ENCODE peak calls at places on chromosomes 3 and 15, in eight cellular contexts. One of them, this sample, is unnamed.

GRCh38 chr3:12221663-12222062 is 63.0 kb upstream of the TIMP4 start:
- DNase-seq in heart right ventricle: no peak
- DNase-seq in cardiac muscle cell: no peak
- DNase-seq in heart left ventricle: no peak
- DNase-seq in IMR-90: no peak
- DNase-seq in right lobe of liver: no peak
- DNase-seq in PC-3: peak
- DNase-seq in CD8-positive, alpha-beta T cell: no peak
- DNase-seq in this sample: no peak

GRCh38 chr3:62332771-62333381 is 40.5 kb downstream of the FEZF2 start:
- DNase-seq in heart left ventricle: no peak
- DNase-seq in CD8-positive, alpha-beta T cell: no peak
- DNase-seq in IMR-90: peak
- DNase-seq in cardiac muscle cell: peak
- DNase-seq in heart right ventricle: no peak
- DNase-seq in right lobe of liver: no peak
- DNase-seq in PC-3: peak
- DNase-seq in this sample: no peak

GRCh38 chr15:64808785-64809453 is 16.5 kb downstream of the PIF1 start:
- DNase-seq in PC-3: no peak
- DNase-seq in CD8-positive, alpha-beta T cell: no peak
- DNase-seq in heart right ventricle: no peak
- DNase-seq in right lobe of liver: no peak
- DNase-seq in heart left ventricle: no peak
- DNase-seq in IMR-90: no peak
- DNase-seq in cardiac muscle cell: no peak
- DNase-seq in this sample: no peak

GRCh38 chr15:29008846-29009245 is 123.1 kb downstream of the APBA2 start:
- DNase-seq in PC-3: no peak
- DNase-seq in right lobe of liver: no peak
- DNase-seq in heart right ventricle: no peak
- DNase-seq in cardiac muscle cell: no peak
- DNase-seq in CD8-positive, alpha-beta T cell: no peak
- DNase-seq in heart left ventricle: no peak
- DNase-seq in IMR-90: peak
- DNase-seq in this sample: no peak

GRCh38 chr3:58005662-58006061 is 2.6 kb upstream of the FLNB start:
- DNase-seq in cardiac muscle cell: peak
- DNase-seq in PC-3: peak
- DNase-seq in heart left ventricle: no peak
- DNase-seq in IMR-90: peak
- DNase-seq in CD8-positive, alpha-beta T cell: no peak
- DNase-seq in right lobe of liver: no peak
- DNase-seq in heart right ventricle: no peak
- DNase-seq in this sample: peak

GRCh38 chr3:21170964-21171363 is 580.0 kb downstream of the ZNF385D start:
- DNase-seq in IMR-90: no peak
- DNase-seq in heart left ventricle: no peak
- DNase-seq in PC-3: peak
- DNase-seq in heart right ventricle: no peak
- DNase-seq in CD8-positive, alpha-beta T cell: no peak
- DNase-seq in right lobe of liver: no peak
- DNase-seq in cardiac muscle cell: peak
- DNase-seq in this sample: no peak

GRCh38 chr3:115580566-115580965 is 42.7 kb upstream of the GAP43 start:
- DNase-seq in CD8-positive, alpha-beta T cell: no peak
- DNase-seq in heart right ventricle: no peak
- DNase-seq in PC-3: no peak
- DNase-seq in right lobe of liver: no peak
- DNase-seq in heart left ventricle: no peak
- DNase-seq in IMR-90: no peak
- DNase-seq in cardiac muscle cell: no peak
- DNase-seq in this sample: no peak

GRCh38 chr3:129549805-129550204 is 6.8 kb downstream of the H1-8 start:
- DNase-seq in heart right ventricle: no peak
- DNase-seq in IMR-90: no peak
- DNase-seq in right lobe of liver: no peak
- DNase-seq in PC-3: no peak
- DNase-seq in heart left ventricle: no peak
- DNase-seq in cardiac muscle cell: no peak
- DNase-seq in CD8-positive, alpha-beta T cell: no peak
- DNase-seq in this sample: no peak

GRCh38 chr15:81284256-81285031 is 39.5 kb downstream of the STARD5 start:
- DNase-seq in cardiac muscle cell: no peak
- DNase-seq in right lobe of liver: no peak
- DNase-seq in heart right ventricle: no peak
- DNase-seq in heart left ventricle: no peak
- DNase-seq in IMR-90: no peak
- DNase-seq in PC-3: no peak
- DNase-seq in CD8-positive, alpha-beta T cell: no peak
- DNase-seq in this sample: no peak

GRCh38 chr3:112437146-112438022 is 61.9 kb downstream of the BTLA start:
- DNase-seq in CD8-positive, alpha-beta T cell: no peak
- DNase-seq in cardiac muscle cell: peak
- DNase-seq in right lobe of liver: no peak
- DNase-seq in IMR-90: peak
- DNase-seq in heart left ventricle: no peak
- DNase-seq in heart right ventricle: no peak
- DNase-seq in PC-3: peak
- DNase-seq in this sample: peak

GRCh38 chr15:71732636-71733035 is 77.7 kb upstream of the NR2E3 start:
- DNase-seq in right lobe of liver: peak
- DNase-seq in cardiac muscle cell: no peak
- DNase-seq in PC-3: no peak
- DNase-seq in IMR-90: no peak
- DNase-seq in heart right ventricle: no peak
- DNase-seq in CD8-positive, alpha-beta T cell: no peak
- DNase-seq in heart left ventricle: no peak
- DNase-seq in this sample: no peak

GRCh38 chr3:173463250-173463649 is 65.7 kb downstream of the NLGN1 start:
- DNase-seq in IMR-90: no peak
- DNase-seq in CD8-positive, alpha-beta T cell: no peak
- DNase-seq in heart left ventricle: no peak
- DNase-seq in PC-3: no peak
- DNase-seq in heart right ventricle: no peak
- DNase-seq in right lobe of liver: no peak
- DNase-seq in cardiac muscle cell: no peak
- DNase-seq in this sample: no peak

GRCh38 chr3:188937389-188937788 is 234.4 kb upstream of the TPRG1 start:
- DNase-seq in IMR-90: peak
- DNase-seq in PC-3: no peak
- DNase-seq in heart right ventricle: no peak
- DNase-seq in cardiac muscle cell: no peak
- DNase-seq in CD8-positive, alpha-beta T cell: no peak
- DNase-seq in heart left ventricle: no peak
- DNase-seq in right lobe of liver: no peak
- DNase-seq in this sample: no peak

GRCh38 chr15:78374436-78375393 is 34.6 kb downstream of the CRABP1 start:
- DNase-seq in CD8-positive, alpha-beta T cell: no peak
- DNase-seq in heart left ventricle: no peak
- DNase-seq in cardiac muscle cell: no peak
- DNase-seq in right lobe of liver: peak
- DNase-seq in heart right ventricle: no peak
- DNase-seq in PC-3: peak
- DNase-seq in IMR-90: no peak
- DNase-seq in this sample: no peak

GRCh38 chr3:66744986-66745385 is 244.2 kb upstream of the LRIG1 start:
- DNase-seq in cardiac muscle cell: no peak
- DNase-seq in heart right ventricle: no peak
- DNase-seq in PC-3: peak
- DNase-seq in IMR-90: peak
- DNase-seq in heart left ventricle: no peak
- DNase-seq in right lobe of liver: no peak
- DNase-seq in CD8-positive, alpha-beta T cell: no peak
- DNase-seq in this sample: no peak

DNA sequence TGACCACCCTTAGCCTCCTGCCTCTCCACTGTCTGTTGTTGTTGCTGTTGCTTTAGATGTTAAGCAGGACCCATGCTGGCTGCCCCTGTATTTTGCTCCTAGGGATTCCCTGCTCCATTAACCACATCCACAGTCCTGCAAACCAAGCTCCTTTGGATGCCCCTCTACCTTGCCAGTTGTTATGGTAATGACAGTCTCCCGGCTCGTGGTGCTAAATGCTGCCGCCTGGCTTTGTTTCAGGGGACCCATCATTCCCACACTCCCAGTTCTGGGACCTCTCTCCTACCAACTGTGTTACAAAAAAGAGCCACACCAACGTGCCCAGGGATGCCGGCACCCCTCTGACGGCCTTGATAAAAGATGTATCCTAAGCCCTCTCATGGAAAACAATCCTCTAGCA is 15.5 kb upstream of the MCCC1 start:
- DNase-seq in heart right ventricle: no peak
- DNase-seq in heart left ventricle: no peak
- DNase-seq in CD8-positive, alpha-beta T cell: no peak
- DNase-seq in IMR-90: no peak
- DNase-seq in cardiac muscle cell: no peak
- DNase-seq in PC-3: no peak
- DNase-seq in right lobe of liver: no peak
- DNase-seq in this sample: no peak
- TF ChIP-seq CTCF in heart right ventricle: no peak
- TF ChIP-seq CTCF in heart left ventricle: no peak
- TF ChIP-seq CTCF in CD8-positive, alpha-beta T cell: no peak
- TF ChIP-seq CTCF in IMR-90: no peak
- TF ChIP-seq CTCF in cardiac muscle cell: no peak
- TF ChIP-seq CTCF in PC-3: no peak
- TF ChIP-seq CTCF in right lobe of liver: no peak
- TF ChIP-seq CTCF in this sample: no peak

GRCh38 chr15:89898628-89899302 is 5.0 kb upstream of the AP3S2 start:
- DNase-seq in PC-3: peak
- DNase-seq in heart right ventricle: no peak
- DNase-seq in right lobe of liver: no peak
- DNase-seq in heart left ventricle: no peak
- DNase-seq in CD8-positive, alpha-beta T cell: peak
- DNase-seq in cardiac muscle cell: peak
- DNase-seq in IMR-90: peak
- DNase-seq in this sample: no peak

GRCh38 chr15:89893696-89894450 is at the start of gene AP3S2:
- DNase-seq in CD8-positive, alpha-beta T cell: peak
- DNase-seq in IMR-90: peak
- DNase-seq in heart right ventricle: peak
- DNase-seq in right lobe of liver: peak
- DNase-seq in heart left ventricle: peak
- DNase-seq in cardiac muscle cell: peak
- DNase-seq in PC-3: peak
- DNase-seq in this sample: peak

GRCh38 chr15:89898146-89898545 is 4.4 kb upstream of the AP3S2 start:
- DNase-seq in heart left ventricle: no peak
- DNase-seq in IMR-90: no peak
- DNase-seq in cardiac muscle cell: no peak
- DNase-seq in PC-3: no peak
- DNase-seq in CD8-positive, alpha-beta T cell: no peak
- DNase-seq in right lobe of liver: no peak
- DNase-seq in heart right ventricle: no peak
- DNase-seq in this sample: no peak

GRCh38 chr15:89888214-89888804 is 5.5 kb downstream of the AP3S2 start:
- DNase-seq in heart right ventricle: no peak
- DNase-seq in heart left ventricle: no peak
- DNase-seq in PC-3: peak
- DNase-seq in cardiac muscle cell: peak
- DNase-seq in IMR-90: peak
- DNase-seq in right lobe of liver: no peak
- DNase-seq in CD8-positive, alpha-beta T cell: no peak
- DNase-seq in this sample: peak

GRCh38 chr15:89893027-89893426 is 767 bp downstream of the AP3S2 start:
- DNase-seq in heart right ventricle: no peak
- DNase-seq in PC-3: peak
- DNase-seq in right lobe of liver: no peak
- DNase-seq in CD8-positive, alpha-beta T cell: no peak
- DNase-seq in heart left ventricle: no peak
- DNase-seq in cardiac muscle cell: peak
- DNase-seq in IMR-90: peak
- DNase-seq in this sample: no peak
- H3K4me3 ChIP-seq in heart right ventricle: peak
- H3K4me3 ChIP-seq in PC-3: peak
- H3K4me3 ChIP-seq in right lobe of liver: peak
- H3K4me3 ChIP-seq in CD8-positive, alpha-beta T cell: peak
- H3K4me3 ChIP-seq in heart left ventricle: peak
- H3K4me3 ChIP-seq in cardiac muscle cell: peak
- H3K4me3 ChIP-seq in IMR-90: peak
- H3K4me3 ChIP-seq in this sample: peak

DNA sequence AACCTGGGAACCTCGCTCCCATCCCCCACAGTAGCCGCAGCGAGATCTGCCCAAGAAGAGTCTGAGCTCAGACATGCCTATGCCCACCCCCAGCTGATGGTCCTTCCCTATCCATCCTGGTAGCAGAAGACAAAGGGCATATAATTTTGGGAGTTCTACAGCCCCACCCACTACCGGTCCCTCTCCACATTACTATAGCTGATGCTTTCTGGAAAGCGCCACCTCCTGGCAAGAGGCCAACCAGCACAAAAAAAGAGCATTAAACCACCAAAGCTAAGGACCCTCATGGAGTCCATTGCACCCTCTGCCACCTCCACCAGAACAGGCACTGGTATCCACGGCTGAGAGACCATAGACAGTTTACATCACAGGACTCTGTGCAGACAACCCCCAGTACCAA is 168.4 kb downstream of the MEGF11 start:
- DNase-seq in right lobe of liver: no peak
- DNase-seq in heart left ventricle: no peak
- DNase-seq in PC-3: peak
- DNase-seq in IMR-90: no peak
- DNase-seq in CD8-positive, alpha-beta T cell: no peak
- DNase-seq in heart right ventricle: no peak
- DNase-seq in cardiac muscle cell: no peak
- DNase-seq in this sample: no peak
- TF ChIP-seq CTCF in right lobe of liver: no peak
- TF ChIP-seq CTCF in heart left ventricle: no peak
- TF ChIP-seq CTCF in PC-3: no peak
- TF ChIP-seq CTCF in IMR-90: no peak
- TF ChIP-seq CTCF in CD8-positive, alpha-beta T cell: no peak
- TF ChIP-seq CTCF in heart right ventricle: no peak
- TF ChIP-seq CTCF in cardiac muscle cell: no peak
- TF ChIP-seq CTCF in this sample: no peak

GRCh38 chr3:141050576-141050912 is 603 bp upstream of the SPSB4 start:
- DNase-seq in IMR-90: no peak
- DNase-seq in right lobe of liver: no peak
- DNase-seq in heart left ventricle: peak
- DNase-seq in PC-3: no peak
- DNase-seq in cardiac muscle cell: no peak
- DNase-seq in heart right ventricle: no peak
- DNase-seq in CD8-positive, alpha-beta T cell: no peak
- DNase-seq in this sample: no peak

GRCh38 chr3:141051641-141052569 is 758 bp downstream of the SPSB4 start:
- DNase-seq in IMR-90: peak
- DNase-seq in right lobe of liver: no peak
- DNase-seq in cardiac muscle cell: peak
- DNase-seq in CD8-positive, alpha-beta T cell: no peak
- DNase-seq in heart left ventricle: peak
- DNase-seq in PC-3: no peak
- DNase-seq in heart right ventricle: peak
- DNase-seq in this sample: no peak

GRCh38 chr3:141052570-141053069 is 1.5 kb downstream of the SPSB4 start:
- DNase-seq in CD8-positive, alpha-beta T cell: no peak
- DNase-seq in heart left ventricle: peak
- DNase-seq in right lobe of liver: no peak
- DNase-seq in PC-3: no peak
- DNase-seq in IMR-90: no peak
- DNase-seq in cardiac muscle cell: no peak
- DNase-seq in heart right ventricle: peak
- DNase-seq in this sample: no peak

GRCh38 chr3:141049681-141050080 is 1.5 kb upstream of the SPSB4 start:
- DNase-seq in cardiac muscle cell: no peak
- DNase-seq in CD8-positive, alpha-beta T cell: no peak
- DNase-seq in right lobe of liver: no peak
- DNase-seq in heart right ventricle: no peak
- DNase-seq in heart left ventricle: no peak
- DNase-seq in PC-3: no peak
- DNase-seq in IMR-90: no peak
- DNase-seq in this sample: no peak

GRCh38 chr3:141050913-141051632 is at the start of gene SPSB4:
- DNase-seq in IMR-90: peak
- DNase-seq in cardiac muscle cell: peak
- DNase-seq in right lobe of liver: no peak
- DNase-seq in CD8-positive, alpha-beta T cell: no peak
- DNase-seq in PC-3: no peak
- DNase-seq in heart left ventricle: peak
- DNase-seq in heart right ventricle: peak
- DNase-seq in this sample: no peak
- H3K4me3 ChIP-seq in IMR-90: peak
- H3K4me3 ChIP-seq in cardiac muscle cell: peak
- H3K4me3 ChIP-seq in right lobe of liver: no peak
- H3K4me3 ChIP-seq in CD8-positive, alpha-beta T cell: peak
- H3K4me3 ChIP-seq in PC-3: no peak
- H3K4me3 ChIP-seq in heart left ventricle: peak
- H3K4me3 ChIP-seq in heart right ventricle: peak
- H3K4me3 ChIP-seq in this sample: no peak